ENCODE peak calls at places on chromosomes 13 and 19, in nine cellular contexts. One of them, this sample, is unnamed. For H3K9me3 and H3K4me1, the result is how much of the 10 kb centered on the place peaks cover.

GRCh38 chr19:56301886-56302620 is 12.6 kb downstream of the ZSCAN5A start:
- DNase-seq in heart left ventricle: no peak
- DNase-seq in aorta: no peak
- DNase-seq in thoracic aorta: no peak
- DNase-seq in CD4-positive, CD25-positive, alpha-beta regulatory T cell: no peak
- DNase-seq in CD4-positive, alpha-beta memory T cell: no peak
- DNase-seq in PC-9: no peak
- DNase-seq in tibial nerve: no peak
- DNase-seq in SK-N-SH: no peak
- DNase-seq in this sample: no peak

GRCh38 chr19:30253581-30253996 is 118.6 kb upstream of the ZNF536 start:
- DNase-seq in heart left ventricle: no peak
- DNase-seq in aorta: no peak
- DNase-seq in thoracic aorta: no peak
- DNase-seq in CD4-positive, CD25-positive, alpha-beta regulatory T cell: no peak
- DNase-seq in CD4-positive, alpha-beta memory T cell: no peak
- DNase-seq in PC-9: no peak
- DNase-seq in tibial nerve: no peak
- DNase-seq in SK-N-SH: peak
- DNase-seq in this sample: no peak

GRCh38 chr13:85816413-85816812 is 17.2 kb upstream of the SLITRK6 start:
- DNase-seq in heart left ventricle: no peak
- DNase-seq in aorta: no peak
- DNase-seq in thoracic aorta: no peak
- DNase-seq in CD4-positive, CD25-positive, alpha-beta regulatory T cell: no peak
- DNase-seq in CD4-positive, alpha-beta memory T cell: no peak
- DNase-seq in PC-9: no peak
- DNase-seq in tibial nerve: no peak
- DNase-seq in SK-N-SH: no peak
- DNase-seq in this sample: no peak

GRCh38 chr13:112144616-112145220 is 77.8 kb downstream of the SOX1 start:
- DNase-seq in heart left ventricle: no peak
- DNase-seq in aorta: no peak
- DNase-seq in thoracic aorta: no peak
- DNase-seq in CD4-positive, CD25-positive, alpha-beta regulatory T cell: no peak
- DNase-seq in CD4-positive, alpha-beta memory T cell: no peak
- DNase-seq in PC-9: no peak
- DNase-seq in tibial nerve: no peak
- DNase-seq in SK-N-SH: no peak
- DNase-seq in this sample: no peak

GRCh38 chr13:96781141-96781540 is 213.1 kb downstream of the OXGR1 start:
- DNase-seq in heart left ventricle: no peak
- DNase-seq in aorta: peak
- DNase-seq in thoracic aorta: peak
- DNase-seq in CD4-positive, CD25-positive, alpha-beta regulatory T cell: no peak
- DNase-seq in CD4-positive, alpha-beta memory T cell: no peak
- DNase-seq in PC-9: no peak
- DNase-seq in tibial nerve: peak
- DNase-seq in SK-N-SH: no peak
- DNase-seq in this sample: no peak

GRCh38 chr19:34228347-34228746 is 26.0 kb upstream of the GARRE1 start:
- DNase-seq in heart left ventricle: no peak
- DNase-seq in aorta: no peak
- DNase-seq in thoracic aorta: no peak
- DNase-seq in CD4-positive, CD25-positive, alpha-beta regulatory T cell: no peak
- DNase-seq in CD4-positive, alpha-beta memory T cell: no peak
- DNase-seq in PC-9: no peak
- DNase-seq in tibial nerve: no peak
- DNase-seq in SK-N-SH: no peak
- DNase-seq in this sample: no peak

GRCh38 chr19:48006762-48007161 is 12.3 kb downstream of the ELSPBP1 start:
- DNase-seq in heart left ventricle: no peak
- DNase-seq in aorta: no peak
- DNase-seq in thoracic aorta: no peak
- DNase-seq in CD4-positive, CD25-positive, alpha-beta regulatory T cell: no peak
- DNase-seq in CD4-positive, alpha-beta memory T cell: no peak
- DNase-seq in PC-9: no peak
- DNase-seq in tibial nerve: no peak
- DNase-seq in SK-N-SH: no peak
- DNase-seq in this sample: no peak

GRCh38 chr19:46736544-46737274 is 9.1 kb upstream of the FKRP start:
- DNase-seq in heart left ventricle: peak
- DNase-seq in aorta: peak
- DNase-seq in thoracic aorta: no peak
- DNase-seq in CD4-positive, CD25-positive, alpha-beta regulatory T cell: no peak
- DNase-seq in CD4-positive, alpha-beta memory T cell: no peak
- DNase-seq in PC-9: peak
- DNase-seq in tibial nerve: no peak
- DNase-seq in SK-N-SH: no peak
- DNase-seq in this sample: no peak

GRCh38 chr19:10290439-10290875 is 705 bp downstream of the ICAM5 start:
- DNase-seq in heart left ventricle: no peak
- DNase-seq in aorta: no peak
- DNase-seq in thoracic aorta: no peak
- DNase-seq in CD4-positive, CD25-positive, alpha-beta regulatory T cell: no peak
- DNase-seq in CD4-positive, alpha-beta memory T cell: no peak
- DNase-seq in PC-9: no peak
- DNase-seq in tibial nerve: no peak
- DNase-seq in SK-N-SH: no peak
- DNase-seq in this sample: no peak

GRCh38 chr19:55696301-55697068 is 21.5 kb downstream of the EPN1 start:
- DNase-seq in heart left ventricle: no peak
- DNase-seq in aorta: peak
- DNase-seq in thoracic aorta: no peak
- DNase-seq in CD4-positive, CD25-positive, alpha-beta regulatory T cell: no peak
- DNase-seq in CD4-positive, alpha-beta memory T cell: no peak
- DNase-seq in PC-9: no peak
- DNase-seq in tibial nerve: no peak
- DNase-seq in SK-N-SH: no peak
- DNase-seq in this sample: no peak

GRCh38 chr13:34577051-34577450 is 365.0 kb upstream of the NBEA start:
- DNase-seq in heart left ventricle: no peak
- DNase-seq in aorta: no peak
- DNase-seq in thoracic aorta: no peak
- DNase-seq in CD4-positive, CD25-positive, alpha-beta regulatory T cell: no peak
- DNase-seq in CD4-positive, alpha-beta memory T cell: no peak
- DNase-seq in PC-9: no peak
- DNase-seq in tibial nerve: no peak
- DNase-seq in SK-N-SH: no peak
- DNase-seq in this sample: no peak

GRCh38 chr19:40465025-40465780 is at the start of gene BLVRB:
- DNase-seq in heart left ventricle: no peak
- DNase-seq in aorta: no peak
- DNase-seq in thoracic aorta: no peak
- DNase-seq in CD4-positive, CD25-positive, alpha-beta regulatory T cell: no peak
- DNase-seq in CD4-positive, alpha-beta memory T cell: peak
- DNase-seq in PC-9: no peak
- DNase-seq in tibial nerve: no peak
- DNase-seq in SK-N-SH: no peak
- DNase-seq in this sample: no peak

GRCh38 chr19:3323026-3323425 is 43.4 kb upstream of the NFIC start:
- DNase-seq in heart left ventricle: no peak
- DNase-seq in aorta: no peak
- DNase-seq in thoracic aorta: no peak
- DNase-seq in CD4-positive, CD25-positive, alpha-beta regulatory T cell: no peak
- DNase-seq in CD4-positive, alpha-beta memory T cell: no peak
- DNase-seq in PC-9: no peak
- DNase-seq in tibial nerve: no peak
- DNase-seq in SK-N-SH: no peak
- DNase-seq in this sample: no peak

GRCh38 chr19:6393982-6394412 is 1.0 kb upstream of the GTF2F1 start:
- DNase-seq in heart left ventricle: peak
- DNase-seq in aorta: no peak
- DNase-seq in thoracic aorta: no peak
- DNase-seq in CD4-positive, CD25-positive, alpha-beta regulatory T cell: no peak
- DNase-seq in CD4-positive, alpha-beta memory T cell: no peak
- DNase-seq in PC-9: no peak
- DNase-seq in tibial nerve: no peak
- DNase-seq in SK-N-SH: no peak
- DNase-seq in this sample: no peak

GRCh38 chr19:294819-295686 is 3.9 kb upstream of the PLPP2 start:
- DNase-seq in heart left ventricle: peak
- DNase-seq in aorta: peak
- DNase-seq in thoracic aorta: no peak
- DNase-seq in CD4-positive, CD25-positive, alpha-beta regulatory T cell: peak
- DNase-seq in CD4-positive, alpha-beta memory T cell: peak
- DNase-seq in PC-9: peak
- DNase-seq in tibial nerve: no peak
- DNase-seq in SK-N-SH: peak
- DNase-seq in this sample: peak

GRCh38 chr19:46049597-46049996 is 8.8 kb upstream of the IGFL4 start:
- DNase-seq in heart left ventricle: no peak
- DNase-seq in aorta: no peak
- DNase-seq in thoracic aorta: no peak
- DNase-seq in CD4-positive, CD25-positive, alpha-beta regulatory T cell: no peak
- DNase-seq in CD4-positive, alpha-beta memory T cell: no peak
- DNase-seq in PC-9: no peak
- DNase-seq in tibial nerve: no peak
- DNase-seq in SK-N-SH: no peak
- DNase-seq in this sample: no peak

GRCh38 chr19:22620401-22620800 is 13.7 kb upstream of the ZNF492 start:
- DNase-seq in heart left ventricle: peak
- DNase-seq in aorta: no peak
- DNase-seq in thoracic aorta: no peak
- DNase-seq in CD4-positive, CD25-positive, alpha-beta regulatory T cell: no peak
- DNase-seq in CD4-positive, alpha-beta memory T cell: no peak
- DNase-seq in PC-9: no peak
- DNase-seq in tibial nerve: no peak
- DNase-seq in SK-N-SH: no peak
- DNase-seq in this sample: no peak

GRCh38 chr19:22617614-22618325 is 16.4 kb upstream of the ZNF492 start:
- DNase-seq in heart left ventricle: peak
- DNase-seq in aorta: no peak
- DNase-seq in thoracic aorta: no peak
- DNase-seq in CD4-positive, CD25-positive, alpha-beta regulatory T cell: no peak
- DNase-seq in CD4-positive, alpha-beta memory T cell: no peak
- DNase-seq in PC-9: no peak
- DNase-seq in tibial nerve: no peak
- DNase-seq in SK-N-SH: peak
- DNase-seq in this sample: no peak

GRCh38 chr19:22619932-22620331 is 14.2 kb upstream of the ZNF492 start:
- DNase-seq in heart left ventricle: no peak
- DNase-seq in aorta: no peak
- DNase-seq in thoracic aorta: no peak
- DNase-seq in CD4-positive, CD25-positive, alpha-beta regulatory T cell: no peak
- DNase-seq in CD4-positive, alpha-beta memory T cell: no peak
- DNase-seq in PC-9: no peak
- DNase-seq in tibial nerve: no peak
- DNase-seq in SK-N-SH: no peak
- DNase-seq in this sample: no peak

GRCh38 chr19:22619371-22619770 is 14.8 kb upstream of the ZNF492 start:
- DNase-seq in heart left ventricle: peak
- DNase-seq in aorta: no peak
- DNase-seq in thoracic aorta: no peak
- DNase-seq in CD4-positive, CD25-positive, alpha-beta regulatory T cell: no peak
- DNase-seq in CD4-positive, alpha-beta memory T cell: no peak
- DNase-seq in PC-9: no peak
- DNase-seq in tibial nerve: no peak
- DNase-seq in SK-N-SH: no peak
- DNase-seq in this sample: no peak

GRCh38 chr19:22616659-22617058 is 17.5 kb upstream of the ZNF492 start:
- DNase-seq in heart left ventricle: peak
- DNase-seq in aorta: no peak
- DNase-seq in thoracic aorta: no peak
- DNase-seq in CD4-positive, CD25-positive, alpha-beta regulatory T cell: no peak
- DNase-seq in CD4-positive, alpha-beta memory T cell: no peak
- DNase-seq in PC-9: no peak
- DNase-seq in tibial nerve: no peak
- DNase-seq in SK-N-SH: no peak
- DNase-seq in this sample: no peak
- H3K9me3 ChIP-seq in heart left ventricle: under half
- H3K9me3 ChIP-seq in aorta: under half
- H3K9me3 ChIP-seq in thoracic aorta: under half
- H3K9me3 ChIP-seq in CD4-positive, CD25-positive, alpha-beta regulatory T cell: under half
- H3K9me3 ChIP-seq in CD4-positive, alpha-beta memory T cell: under half
- H3K9me3 ChIP-seq in PC-9: under half
- H3K9me3 ChIP-seq in tibial nerve: under half
- H3K9me3 ChIP-seq in SK-N-SH: under half
- H3K9me3 ChIP-seq in this sample: under half

DNA sequence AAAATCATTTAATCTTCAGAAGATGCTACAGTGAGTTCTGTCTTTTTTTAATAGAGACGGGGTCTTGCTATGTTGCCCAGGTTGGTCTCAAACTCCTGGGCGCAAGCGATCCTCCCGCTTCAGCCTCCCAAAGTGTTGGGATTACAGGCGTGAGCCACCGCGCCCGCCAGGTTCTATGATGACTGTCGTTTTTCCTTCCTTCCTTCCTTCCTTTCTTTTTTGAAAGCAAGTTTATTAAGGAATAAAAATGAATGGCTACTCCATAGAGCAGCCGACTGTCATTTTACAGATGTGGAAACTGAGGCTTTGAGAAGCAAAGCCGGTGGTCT is 511 bp upstream of the GAMT start:
- DNase-seq in heart left ventricle: no peak
- DNase-seq in aorta: no peak
- DNase-seq in thoracic aorta: no peak
- DNase-seq in CD4-positive, CD25-positive, alpha-beta regulatory T cell: no peak
- DNase-seq in CD4-positive, alpha-beta memory T cell: no peak
- DNase-seq in PC-9: no peak
- DNase-seq in tibial nerve: no peak
- DNase-seq in SK-N-SH: no peak
- DNase-seq in this sample: no peak
- H3K4me3 ChIP-seq in heart left ventricle: no peak
- H3K4me3 ChIP-seq in aorta: no peak
- H3K4me3 ChIP-seq in thoracic aorta: peak
- H3K4me3 ChIP-seq in CD4-positive, CD25-positive, alpha-beta regulatory T cell: no peak
- H3K4me3 ChIP-seq in CD4-positive, alpha-beta memory T cell: peak
- H3K4me3 ChIP-seq in PC-9: no peak
- H3K4me3 ChIP-seq in tibial nerve: no peak
- H3K4me3 ChIP-seq in SK-N-SH: peak
- H3K4me3 ChIP-seq in this sample: peak

GRCh38 chr13:40609972-40610726 is 56.3 kb downstream of the FOXO1 start:
- DNase-seq in heart left ventricle: no peak
- DNase-seq in aorta: no peak
- DNase-seq in thoracic aorta: no peak
- DNase-seq in CD4-positive, CD25-positive, alpha-beta regulatory T cell: no peak
- DNase-seq in CD4-positive, alpha-beta memory T cell: no peak
- DNase-seq in PC-9: peak
- DNase-seq in tibial nerve: no peak
- DNase-seq in SK-N-SH: no peak
- DNase-seq in this sample: no peak
- H3K4me1 ChIP-seq in heart left ventricle: under half
- H3K4me1 ChIP-seq in aorta: under half
- H3K4me1 ChIP-seq in thoracic aorta: under half
- H3K4me1 ChIP-seq in CD4-positive, CD25-positive, alpha-beta regulatory T cell: half or more
- H3K4me1 ChIP-seq in CD4-positive, alpha-beta memory T cell: half or more
- H3K4me1 ChIP-seq in PC-9: under half
- H3K4me1 ChIP-seq in tibial nerve: under half
- H3K4me1 ChIP-seq in SK-N-SH: under half
- H3K4me1 ChIP-seq in this sample: half or more

DNA sequence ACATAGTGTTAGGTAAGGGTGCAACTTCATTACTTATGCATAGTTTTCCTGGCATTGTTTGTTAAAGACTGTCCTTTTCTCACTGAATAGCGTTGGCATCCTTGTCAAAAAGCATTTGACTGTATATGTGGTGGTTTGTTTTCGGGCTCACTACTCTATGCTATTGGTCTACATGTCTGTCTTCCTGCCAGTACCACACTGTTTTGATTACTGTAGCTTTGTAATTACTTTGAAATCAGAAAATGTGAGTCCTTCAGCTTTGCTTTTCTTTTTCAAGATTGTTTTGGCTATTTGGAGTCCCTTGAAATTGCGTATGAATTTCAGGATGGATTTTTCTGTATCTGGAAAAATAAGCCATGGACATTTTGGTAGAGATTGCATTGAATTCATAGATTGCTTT is 56.0 kb downstream of the IFT88 start:
- DNase-seq in heart left ventricle: no peak
- DNase-seq in aorta: no peak
- DNase-seq in thoracic aorta: no peak
- DNase-seq in CD4-positive, CD25-positive, alpha-beta regulatory T cell: no peak
- DNase-seq in CD4-positive, alpha-beta memory T cell: no peak
- DNase-seq in PC-9: no peak
- DNase-seq in tibial nerve: no peak
- DNase-seq in SK-N-SH: no peak
- DNase-seq in this sample: no peak
- H3K9me3 ChIP-seq in heart left ventricle: under half
- H3K9me3 ChIP-seq in aorta: under half
- H3K9me3 ChIP-seq in thoracic aorta: under half
- H3K9me3 ChIP-seq in CD4-positive, CD25-positive, alpha-beta regulatory T cell: under half
- H3K9me3 ChIP-seq in CD4-positive, alpha-beta memory T cell: under half
- H3K9me3 ChIP-seq in PC-9: under half
- H3K9me3 ChIP-seq in tibial nerve: under half
- H3K9me3 ChIP-seq in SK-N-SH: under half
- H3K9me3 ChIP-seq in this sample: under half